ENCODE peak calls at places on chromosomes 11 and 22, in nine cellular contexts. H is uterus, S is ovary, J is body of pancreas, A is stomach, U is H1, R is spleen, V is GM12891, C is tibial nerve. Z is an unnamed sample.

GRCh38 chr22:32810241-32811133 is 9.0 kb downstream of the TIMP3 start:
- DNase-seq in R (no peak), S (no peak), U (no peak), V (no peak), C (no peak), J (no peak), H (no peak), A (no peak), Z (no peak)

GRCh38 chr11:104385884-104386283 is 221.9 kb upstream of the PDGFD start:
- DNase-seq in A (no peak), R (no peak), U (no peak), H (no peak), J (no peak), C (no peak), V (no peak), S (no peak), Z (no peak)

GRCh38 chr11:86803641-86804040 is 3.3 kb downstream of the PRSS23 start:
- DNase-seq in A (no peak), R (no peak), U (no peak), J (no peak), C (no peak), V (no peak), S (no peak), H (no peak), Z (no peak)

GRCh38 chr22:31215018-31215535 is 3.0 kb downstream of the LIMK2 start:
- DNase-seq in C (no peak), R (no peak), H (no peak), S (no peak), A (no peak), U (no peak), J (no peak), V (no peak), Z (no peak)

GRCh38 chr11:121715395-121715794 is 262.6 kb upstream of the SORL1-AS1 start:
- DNase-seq in V (no peak), J (no peak), H (no peak), U (no peak), A (no peak), R (no peak), S (no peak), C (no peak), Z (no peak)

GRCh38 chr11:121466063-121466794 is 13.5 kb upstream of the SORL1-AS1 start:
- DNase-seq in S (peak; percentile 88), C (peak; percentile 58), H (peak; percentile 95), R (no peak), U (peak; percentile 78), V (no peak), A (peak; percentile 92), J (peak; percentile 91), Z (peak; percentile 98)

GRCh38 chr11:48129697-48130395 is 86.8 kb upstream of the OR4B1 start:
- DNase-seq in R (no peak), J (no peak), S (no peak), V (no peak), H (no peak), C (no peak), U (no peak), A (no peak), Z (no peak)

GRCh38 chr11:7936615-7937014 is 4.9 kb downstream of the OR10A3 start:
- DNase-seq in R (no peak), V (no peak), A (peak; percentile 92), J (peak; percentile 97), H (no peak), S (no peak), C (no peak), U (no peak), Z (no peak)

GRCh38 chr11:68040957-68041591 is 2.2 kb downstream of the TCIRG1 start:
- DNase-seq in S (no peak), J (peak; percentile 73), C (no peak), A (no peak), V (no peak), H (no peak), R (peak; percentile 84), U (no peak), Z (no peak)

GRCh38 chr22:30305906-30306628 is 16.8 kb upstream of the CASTOR1 start:
- DNase-seq in U (no peak), V (no peak), H (no peak), A (no peak), R (no peak), S (no peak), J (no peak), C (no peak), Z (no peak)

GRCh38 chr11:19093976-19094375 is 23.0 kb upstream of the ZDHHC13 start:
- DNase-seq in C (no peak), V (no peak), J (no peak), A (no peak), S (no peak), R (no peak), H (no peak), U (no peak), Z (no peak)

GRCh38 chr11:126485021-126485781 is 129.7 kb downstream of the ST3GAL4 start:
- DNase-seq in S (no peak), C (no peak), A (no peak), J (no peak), R (peak; percentile 52), U (no peak), V (no peak), H (no peak), Z (no peak)

GRCh38 chr22:49587421-49587820 is 240.3 kb downstream of the BRD1 start:
- DNase-seq in U (no peak), H (no peak), C (no peak), V (no peak), S (no peak), R (peak; percentile 31), A (no peak), J (no peak), Z (no peak)

GRCh38 chr22:36323182-36323854 is 64.4 kb downstream of the MYH9 start:
- DNase-seq in J (peak; percentile 62), H (peak; percentile 84), U (no peak), A (peak; percentile 73), V (no peak), C (peak; percentile 74), R (no peak), S (no peak), Z (peak; percentile 91)
- TF ChIP-seq POLR2A in J (no peak), H (no peak), U (no peak), A (no peak), V (no peak), C (no peak), R (no peak), S (no peak), Z (no peak)

GRCh38 chr11:66365166-66365565 is 6.4 kb downstream of the SLC29A2 start:
- DNase-seq in A (no peak), S (no peak), J (no peak), V (no peak), U (no peak), C (no peak), H (no peak), R (peak; percentile 45), Z (no peak)

GRCh38 chr11:66363187-66363601 is 8.4 kb downstream of the SLC29A2 start:
- DNase-seq in U (no peak), S (no peak), C (no peak), J (no peak), R (peak; percentile 61), A (peak; percentile 34), H (no peak), V (no peak), Z (no peak)

GRCh38 chr11:66362481-66363147 is 8.9 kb downstream of the SLC29A2 start:
- DNase-seq in U (no peak), S (no peak), V (no peak), R (peak; percentile 39), J (no peak), C (no peak), H (no peak), A (no peak), Z (no peak)

GRCh38 chr11:66365711-66366619 is 5.6 kb downstream of the SLC29A2 start:
- DNase-seq in R (peak; percentile 66), V (no peak), H (no peak), S (no peak), C (no peak), J (no peak), U (no peak), A (no peak), Z (no peak)

GRCh38 chr11:66363805-66364535 is 7.6 kb downstream of the SLC29A2 start:
- DNase-seq in V (peak; percentile 82), H (no peak), C (no peak), S (no peak), U (peak; percentile 77), R (peak; percentile 82), A (peak; percentile 55), J (no peak), Z (no peak)
- TF ChIP-seq POLR2A in V (peak; percentile 5), H (no peak), C (no peak), S (no peak), U (no peak), R (no peak), A (no peak), J (no peak), Z (no peak)

GRCh38 chr11:65634905-65635731 is 2.8 kb upstream of the SIPA1 start:
- DNase-seq in H (no peak), U (no peak), C (no peak), A (no peak), R (peak; percentile 75), S (no peak), J (no peak), V (no peak), Z (no peak)

GRCh38 chr11:65636108-65636809 is 1.6 kb upstream of the SIPA1 start:
- DNase-seq in R (peak; percentile 79), A (no peak), U (no peak), J (no peak), V (no peak), C (no peak), S (no peak), H (no peak), Z (no peak)

GRCh38 chr11:65639623-65640482 is 2.0 kb downstream of the SIPA1 start:
- DNase-seq in R (peak; percentile 96), A (no peak), U (no peak), J (peak; percentile 59), S (no peak), H (no peak), V (peak; percentile 68), C (no peak), Z (no peak)

GRCh38 chr11:65636810-65637557 is 917 bp upstream of the SIPA1 start:
- DNase-seq in J (no peak), A (no peak), R (peak; percentile 78), S (no peak), V (no peak), C (no peak), H (no peak), U (no peak), Z (no peak)

DNA sequence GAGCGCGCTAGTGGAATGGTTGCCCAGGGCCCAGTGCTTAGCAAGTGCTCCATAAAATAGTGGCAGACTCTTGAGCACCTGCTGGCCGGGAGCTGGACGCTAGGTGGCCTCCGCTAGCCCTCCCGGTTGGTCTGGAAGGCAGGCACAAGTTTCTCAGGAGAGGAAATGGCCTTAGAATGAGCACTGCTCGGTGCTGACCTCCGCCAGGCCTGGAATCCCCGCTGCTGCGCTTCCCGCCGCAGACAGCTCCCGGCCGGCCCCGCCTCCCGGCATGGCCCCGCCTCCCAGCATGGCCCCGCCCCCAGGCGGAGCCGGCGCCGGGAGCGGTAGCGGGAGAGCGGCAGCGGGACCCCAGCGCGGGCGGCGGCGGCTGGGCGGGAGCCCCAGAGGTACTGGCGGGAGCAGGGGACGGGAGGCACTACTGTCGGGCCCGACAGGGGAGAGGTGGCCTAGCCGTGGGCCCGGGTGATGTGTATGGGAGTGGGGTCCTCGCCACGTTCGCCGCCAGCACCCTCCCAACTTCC is at the start of gene SIPA1:
- DNase-seq in R (peak; percentile 95), U (peak; percentile 83), V (peak; percentile 90), A (peak; percentile 78), J (peak; percentile 86), C (no peak), H (peak; percentile 78), S (peak; percentile 88), Z (peak; percentile 82)
- TF ChIP-seq POLR2A in R (peak; percentile 13), U (no peak), V (peak; percentile 47), A (no peak), J (peak; percentile 41), C (peak; percentile 63), H (peak; percentile 77), S (peak; percentile 59), Z (peak; percentile 57)

GRCh38 chr11:66856496-66857233 is at the start of gene LRFN4:
- DNase-seq in U (no peak), R (peak; percentile 90), C (no peak), S (no peak), J (no peak), A (peak; percentile 61), V (peak; percentile 80), H (no peak), Z (no peak)
- TF ChIP-seq POLR2A in U (no peak), R (no peak), C (no peak), S (no peak), J (no peak), A (no peak), V (no peak), H (no peak), Z (no peak)

Z was measured in adrenal gland.